ENCODE peak calls at places on chromosomes 6 and 20, in nine cellular contexts. E, T, J, B, O, R, M, U and D are unnamed samples. For H3K9me3 and H3K4me1, the result is how much of the 10 kb centered on the place peaks cover.

GRCh38 chr6:146770965-146771735 is 172.4 kb downstream of the ADGB start:
- DNase-seq in E (peak), T (peak), J (no peak), B (peak), O (no peak), R (peak), M (peak), U (peak), D (peak)

GRCh38 chr6:156720739-156721714 is 56.2 kb upstream of the ARID1B start:
- DNase-seq in E (peak), T (no peak), J (peak), B (peak), O (peak), R (peak), M (no peak), U (peak), D (no peak)

GRCh38 chr6:85078071-85078470 is 313.7 kb upstream of the TBX18 start:
- DNase-seq in E (no peak), T (no peak), J (peak), B (peak), O (no peak), R (peak), M (no peak), U (no peak), D (no peak)

GRCh38 chr20:59217162-59217561 is 53.5 kb downstream of the ZNF831 start:
- DNase-seq in E (no peak), T (no peak), J (no peak), B (no peak), O (no peak), R (peak), M (no peak), U (no peak), D (no peak)

GRCh38 chr6:33277663-33278391 is 904 bp downstream of the B3GALT4 start:
- DNase-seq in E (no peak), T (no peak), J (no peak), B (no peak), O (peak), R (no peak), M (no peak), U (peak), D (no peak)

GRCh38 chr6:121309768-121310473 is 24.4 kb downstream of the TBC1D32 start:
- DNase-seq in E (no peak), T (no peak), J (peak), B (no peak), O (no peak), R (peak), M (no peak), U (no peak), D (no peak)

GRCh38 chr20:34495928-34496327 is 20.3 kb upstream of the DYNLRB1 start:
- DNase-seq in E (no peak), T (no peak), J (no peak), B (no peak), O (no peak), R (no peak), M (no peak), U (no peak), D (no peak)

GRCh38 chr6:23003671-23004598 is 434.6 kb downstream of the HDGFL1 start:
- DNase-seq in E (peak), T (no peak), J (peak), B (no peak), O (no peak), R (peak), M (no peak), U (no peak), D (no peak)

GRCh38 chr6:33929575-33930288 is 125.9 kb upstream of the MLN start:
- DNase-seq in E (no peak), T (peak), J (no peak), B (no peak), O (no peak), R (no peak), M (no peak), U (no peak), D (peak)

GRCh38 chr20:13085275-13085674 is 76.5 kb downstream of the SPTLC3 start:
- DNase-seq in E (no peak), T (no peak), J (no peak), B (no peak), O (no peak), R (no peak), M (no peak), U (no peak), D (no peak)

GRCh38 chr20:53947501-53948195 is 122.7 kb downstream of the BCAS1 start:
- DNase-seq in E (no peak), T (no peak), J (no peak), B (no peak), O (no peak), R (no peak), M (no peak), U (no peak), D (no peak)

GRCh38 chr20:53950031-53950430 is 120.4 kb downstream of the BCAS1 start:
- DNase-seq in E (no peak), T (no peak), J (peak), B (no peak), O (no peak), R (peak), M (no peak), U (no peak), D (no peak)

GRCh38 chr20:53948383-53949318 is 121.7 kb downstream of the BCAS1 start:
- DNase-seq in E (no peak), T (no peak), J (no peak), B (no peak), O (no peak), R (no peak), M (no peak), U (no peak), D (no peak)

GRCh38 chr20:53950578-53950977 is 119.8 kb downstream of the BCAS1 start:
- DNase-seq in E (no peak), T (no peak), J (no peak), B (no peak), O (no peak), R (no peak), M (no peak), U (no peak), D (no peak)

GRCh38 chr20:53949319-53949839 is 121.0 kb downstream of the BCAS1 start:
- DNase-seq in E (peak), T (peak), J (peak), B (peak), O (no peak), R (peak), M (peak), U (peak), D (peak)
- TF ChIP-seq CTCF in E (no peak), T (no peak), J (no peak), B (no peak), O (no peak), R (no peak), M (no peak), U (no peak), D (no peak)

GRCh38 chr20:25750765-25751696 is 54.4 kb upstream of the ZNF337 start:
- DNase-seq in E (no peak), T (peak), J (peak), B (peak), O (peak), R (peak), M (peak), U (peak), D (peak)
- H3K9me3 ChIP-seq in E (under half), T (under half), J (under half), B (under half), O (under half), R (under half), M (under half), U (under half), D (under half)

GRCh38 chr6:75171581-75172360 is 34.1 kb downstream of the COL12A1 start:
- DNase-seq in E (no peak), T (no peak), J (peak), B (peak), O (no peak), R (peak), M (no peak), U (no peak), D (no peak)
- H3K4me1 ChIP-seq in E (under half), T (under half), J (under half), B (under half), O (under half), R (under half), M (under half), U (under half), D (under half)

GRCh38 chr6:51585264-51585663 is 502.1 kb downstream of the PKHD1 start:
- DNase-seq in E (no peak), T (no peak), J (no peak), B (no peak), O (no peak), R (no peak), M (no peak), U (no peak), D (no peak)

GRCh38 chr6:51579013-51579412 is 508.4 kb downstream of the PKHD1 start:
- DNase-seq in E (no peak), T (no peak), J (no peak), B (no peak), O (no peak), R (no peak), M (no peak), U (no peak), D (no peak)

GRCh38 chr6:51578362-51578761 is 509.1 kb downstream of the PKHD1 start:
- DNase-seq in E (no peak), T (no peak), J (no peak), B (no peak), O (no peak), R (no peak), M (no peak), U (no peak), D (no peak)

GRCh38 chr6:51584163-51584562 is 503.2 kb downstream of the PKHD1 start:
- DNase-seq in E (no peak), T (no peak), J (no peak), B (no peak), O (no peak), R (no peak), M (no peak), U (no peak), D (no peak)
- TF ChIP-seq CTCF in E (no peak), T (no peak), J (no peak), B (no peak), O (no peak), R (no peak), M (no peak), U (no peak), D (no peak)

GRCh38 chr20:25517124-25517523 is 68.2 kb downstream of the NINL start:
- DNase-seq in E (no peak), T (no peak), J (no peak), B (no peak), O (no peak), R (no peak), M (no peak), U (no peak), D (no peak)
- H3K9me3 ChIP-seq in E (under half), T (under half), J (under half), B (under half), O (under half), R (under half), M (under half), U (under half), D (under half)

GRCh38 chr20:10217517-10218410 is 866 bp upstream of the SNAP25 start:
- DNase-seq in E (peak), T (no peak), J (peak), B (peak), O (no peak), R (peak), M (no peak), U (no peak), D (no peak)

GRCh38 chr20:10221022-10221421 is 2.4 kb downstream of the SNAP25 start:
- DNase-seq in E (no peak), T (no peak), J (no peak), B (no peak), O (no peak), R (no peak), M (no peak), U (no peak), D (no peak)

GRCh38 chr20:10219993-10220750 is 1.5 kb downstream of the SNAP25 start:
- DNase-seq in E (no peak), T (no peak), J (no peak), B (no peak), O (no peak), R (no peak), M (no peak), U (no peak), D (no peak)

GRCh38 chr20:10218536-10219451 is at the start of gene SNAP25:
- DNase-seq in E (peak), T (no peak), J (peak), B (peak), O (peak), R (peak), M (no peak), U (no peak), D (no peak)

DNA sequence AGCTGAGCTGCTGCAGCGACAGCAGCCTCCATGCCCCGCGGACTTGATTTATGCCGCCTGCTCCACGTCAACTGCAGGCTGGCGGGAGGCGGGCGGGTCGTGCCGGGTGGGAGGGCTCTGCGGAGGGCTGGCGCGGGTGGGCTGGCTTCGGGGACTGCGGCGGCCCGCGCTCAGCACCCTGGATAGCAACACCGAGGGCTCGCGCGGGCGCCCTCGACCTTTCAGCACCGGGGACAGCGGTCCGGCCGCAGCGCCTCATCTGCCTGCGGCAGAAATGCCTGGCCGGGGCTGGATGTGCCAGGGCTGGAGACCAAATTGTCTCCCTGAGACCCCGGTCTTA is 792 bp downstream of the SNAP25 start:
- DNase-seq in E (peak), T (peak), J (peak), B (peak), O (peak), R (peak), M (peak), U (peak), D (peak)
- H3K4me1 ChIP-seq in E (under half), T (under half), J (under half), B (under half), O (under half), R (under half), M (under half), U (under half), D (under half)

GRCh38 chr20:35504751-35505150 is 24.7 kb downstream of the C20orf173 start:
- DNase-seq in E (no peak), T (no peak), J (no peak), B (no peak), O (no peak), R (no peak), M (no peak), U (no peak), D (no peak)

GRCh38 chr20:35503281-35503680 is 26.2 kb downstream of the C20orf173 start:
- DNase-seq in E (no peak), T (no peak), J (no peak), B (no peak), O (no peak), R (no peak), M (no peak), U (no peak), D (no peak)

GRCh38 chr20:35502352-35502751 is 27.1 kb downstream of the C20orf173 start:
- DNase-seq in E (no peak), T (no peak), J (no peak), B (no peak), O (no peak), R (no peak), M (no peak), U (peak), D (no peak)

GRCh38 chr20:35506179-35506578 is 23.3 kb downstream of the C20orf173 start:
- DNase-seq in E (no peak), T (no peak), J (no peak), B (no peak), O (no peak), R (no peak), M (no peak), U (no peak), D (no peak)

DNA sequence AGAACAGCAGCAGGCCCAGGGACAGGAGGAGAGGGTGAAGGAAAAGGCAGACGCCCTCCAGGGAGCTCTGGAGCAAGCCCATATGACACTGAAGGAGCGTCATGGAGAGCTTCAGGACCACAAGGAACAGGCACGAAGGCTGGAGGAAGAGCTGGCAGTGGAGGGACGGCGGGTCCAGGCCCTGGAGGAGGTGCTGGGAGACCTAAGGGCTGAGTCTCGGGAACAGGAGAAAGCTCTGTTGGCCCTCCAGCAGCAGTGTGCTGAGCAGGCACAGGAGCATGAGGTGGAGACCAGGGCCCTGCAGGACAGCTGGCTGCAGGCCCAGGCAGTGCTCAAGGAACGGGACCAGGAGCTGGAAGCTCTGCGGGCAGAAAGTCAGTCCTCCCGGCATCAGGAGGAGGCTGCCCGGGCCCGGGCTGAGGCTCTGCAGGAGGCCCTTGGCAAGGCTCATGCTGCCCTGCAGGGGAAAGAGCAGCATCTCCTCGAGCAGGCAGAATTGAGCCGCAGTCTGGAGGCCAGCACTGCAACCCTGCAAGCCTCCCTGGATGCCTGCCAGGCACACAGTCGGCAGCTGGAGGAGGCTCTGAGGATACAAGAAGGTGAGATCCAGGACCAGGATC is 25.5 kb downstream of the C20orf173 start:
- DNase-seq in E (no peak), T (peak), J (no peak), B (no peak), O (no peak), R (peak), M (peak), U (no peak), D (no peak)
- TF ChIP-seq CTCF in E (no peak), T (no peak), J (no peak), B (no peak), O (no peak), R (no peak), M (no peak), U (no peak), D (no peak)